ENCODE peak calls at places on chromosome 18, in four cellular contexts. Z is choroid plexus epithelial cell, F is endothelial cell, U is MM.1S. K is an unnamed sample.

GRCh38 chr18:63253018-63253417 is 66.6 kb downstream of the BCL2 start:
- DNase-seq in F (no peak), U (no peak), Z (no peak), K (no peak)

GRCh38 chr18:30754846-30755245 is 287.7 kb downstream of the DSC3 start:
- DNase-seq in U (no peak), F (no peak), Z (no peak), K (no peak)

GRCh38 chr18:80175451-80176235 is 66.6 kb downstream of the ADNP2 start:
- DNase-seq in U (no peak), Z (peak; percentile 32), F (no peak), K (no peak)

GRCh38 chr18:7272268-7273049 is 41.6 kb downstream of the LRRC30 start:
- DNase-seq in F (peak; percentile 68), Z (peak; percentile 93), U (peak; percentile 77), K (peak; percentile 32)

GRCh38 chr18:63213331-63213900 is 106.2 kb downstream of the BCL2 start:
- DNase-seq in Z (no peak), U (no peak), F (no peak), K (no peak)

GRCh38 chr18:79644666-79645057 is 34.9 kb upstream of the CTDP1 start:
- DNase-seq in Z (no peak), F (no peak), U (no peak), K (no peak)

GRCh38 chr18:39434223-39434622 is 1868.6 kb upstream of the CELF4 start:
- DNase-seq in Z (peak; percentile 72), U (no peak), F (no peak), K (no peak)

GRCh38 chr18:9494778-9495302 is 19.5 kb downstream of the RALBP1 start:
- DNase-seq in F (no peak), Z (peak; percentile 39), U (peak; percentile 91), K (no peak)

GRCh38 chr18:36889316-36889715 is 60.4 kb downstream of the KIAA1328 start:
- DNase-seq in Z (no peak), F (no peak), U (no peak), K (no peak)

GRCh38 chr18:48022531-48023330 is 92.3 kb upstream of the SMAD2 start:
- DNase-seq in U (peak; percentile 72), Z (peak; percentile 84), F (peak; percentile 53), K (peak; percentile 27)

GRCh38 chr18:63091671-63092364 is 227.8 kb downstream of the BCL2 start:
- DNase-seq in U (no peak), Z (no peak), F (no peak), K (no peak)

GRCh38 chr18:76422838-76423237 is 72.2 kb downstream of the ZNF516 start:
- DNase-seq in U (no peak), Z (no peak), F (no peak), K (no peak)

GRCh38 chr18:21389903-21390302 is 147.9 kb downstream of the GREB1L start:
- DNase-seq in F (no peak), Z (no peak), U (no peak), K (no peak)

GRCh38 chr18:36672437-36673344 is 156.1 kb downstream of the TPGS2 start:
- DNase-seq in F (no peak), U (peak; percentile 44), Z (peak; percentile 68), K (peak; percentile 55)

GRCh38 chr18:59929621-59930295 is 30.0 kb downstream of the PMAIP1 start:
- DNase-seq in Z (no peak), F (no peak), U (no peak), K (no peak)

GRCh38 chr18:79872423-79872822 is 74.7 kb downstream of the KCNG2 start:
- DNase-seq in U (no peak), F (no peak), Z (no peak), K (no peak)

GRCh38 chr18:2147866-2148265 is 423.4 kb downstream of the METTL4 start:
- DNase-seq in U (no peak), Z (peak; percentile 61), F (no peak), K (no peak)

GRCh38 chr18:69865656-69866241 is 81.9 kb downstream of the CD226 start:
- DNase-seq in U (no peak), Z (no peak), F (no peak), K (no peak)

GRCh38 chr18:26909599-26910290 is 44.2 kb upstream of the AQP4 start:
- DNase-seq in Z (no peak), F (no peak), U (no peak), K (no peak)

GRCh38 chr18:76821875-76822509 is 365 bp upstream of the ZNF236 start:
- DNase-seq in F (peak; percentile 33), U (peak; percentile 56), Z (peak; percentile 50), K (no peak)

GRCh38 chr18:45517181-45517741 is 98.0 kb upstream of the SLC14A2 start:
- DNase-seq in U (no peak), F (no peak), Z (peak; percentile 88), K (peak; percentile 71)

GRCh38 chr18:6575908-6576307 is 153.6 kb upstream of the ARHGAP28 start:
- DNase-seq in U (no peak), Z (no peak), F (no peak), K (no peak)

GRCh38 chr18:23526516-23527063 is 23.3 kb downstream of the RMC1 start:
- DNase-seq in Z (no peak), F (no peak), U (no peak), K (no peak)

GRCh38 chr18:9804517-9805104 is 81.2 kb upstream of the TXNDC2 start:
- DNase-seq in U (no peak), F (no peak), Z (peak; percentile 72), K (no peak)

GRCh38 chr18:62386616-62387015 is 61.5 kb downstream of the TNFRSF11A start:
- DNase-seq in Z (no peak), U (no peak), F (no peak), K (no peak)

GRCh38 chr18:23650963-23651927 is 11.5 kb downstream of the ANKRD29 start:
- DNase-seq in Z (peak; percentile 76), U (no peak), F (no peak), K (peak; percentile 86)

GRCh38 chr18:77096031-77096371 is 36.6 kb downstream of the MBP start:
- DNase-seq in U (no peak), Z (no peak), F (no peak), K (no peak)

GRCh38 chr18:25057491-25058050 is 294.4 kb downstream of the ZNF521 start:
- DNase-seq in Z (no peak), F (no peak), U (no peak), K (no peak)

GRCh38 chr18:3906072-3906471 is 456.1 kb downstream of the TGIF1 start:
- DNase-seq in Z (no peak), U (no peak), F (no peak), K (no peak)

GRCh38 chr18:79572093-79572780 is 107.4 kb upstream of the CTDP1 start:
- DNase-seq in F (no peak), U (no peak), Z (no peak), K (no peak)

GRCh38 chr18:62982600-62983251 is 267.4 kb downstream of the PHLPP1 start:
- DNase-seq in U (peak; percentile 47), F (peak; percentile 53), Z (peak; percentile 79), K (peak; percentile 5)

GRCh38 chr18:23779696-23780303 is 90.5 kb downstream of the LAMA3 start:
- DNase-seq in U (no peak), F (no peak), Z (peak; percentile 52), K (no peak)

GRCh38 chr18:80086281-80086680 is 22.8 kb upstream of the ADNP2 start:
- DNase-seq in Z (no peak), F (no peak), U (no peak), K (no peak)

GRCh38 chr18:33751613-33752221 is 173.7 kb downstream of the ASXL3 start:
- DNase-seq in Z (peak; percentile 57), F (no peak), U (peak; percentile 48), K (no peak)

GRCh38 chr18:58788470-58788869 is 76.2 kb upstream of the ZNF532 start:
- DNase-seq in U (no peak), Z (no peak), F (no peak), K (no peak)

GRCh38 chr18:58785870-58786269 is 78.8 kb upstream of the ZNF532 start:
- DNase-seq in F (no peak), Z (no peak), U (no peak), K (no peak)

GRCh38 chr18:58787750-58788149 is 76.9 kb upstream of the ZNF532 start:
- DNase-seq in U (no peak), F (no peak), Z (no peak), K (no peak)

GRCh38 chr18:58784601-58785137 is 80.0 kb upstream of the ZNF532 start:
- DNase-seq in Z (no peak), U (no peak), F (no peak), K (no peak)

DNA sequence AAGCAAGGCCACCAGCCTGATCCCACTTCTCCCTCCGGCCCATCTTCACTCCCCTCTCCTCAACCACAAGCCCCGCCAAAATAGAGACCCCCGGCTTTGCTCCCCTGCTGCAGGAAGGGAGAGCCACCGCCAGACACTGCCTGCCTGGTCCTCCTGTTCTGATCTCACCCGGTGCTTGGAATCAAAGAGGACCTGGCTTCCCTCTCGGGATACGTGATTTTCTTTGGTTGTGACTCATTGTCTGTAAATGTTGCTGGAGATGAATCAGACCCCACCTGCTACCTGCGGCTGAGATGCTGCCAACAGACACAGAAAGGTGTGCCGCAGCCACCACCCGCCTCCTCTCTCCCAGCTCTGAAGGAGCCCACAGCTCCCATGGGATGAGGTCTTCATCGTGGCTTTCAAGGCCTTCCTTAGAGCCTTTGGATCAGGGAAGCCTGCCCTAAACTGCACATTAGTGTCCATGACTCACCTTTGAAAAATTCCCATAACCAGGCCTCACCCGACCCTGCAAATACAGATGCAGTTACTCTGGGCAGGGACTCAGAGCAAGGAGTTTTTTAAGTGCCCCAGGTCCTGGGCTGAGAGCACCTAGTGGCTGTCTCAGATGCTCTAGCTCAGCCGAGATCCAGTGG is 79.4 kb upstream of the ZNF532 start:
- DNase-seq in F (no peak), Z (peak; percentile 69), U (no peak), K (peak; percentile 71)
- TF ChIP-seq CTCF in F (no peak), Z (peak; percentile 25), U (no peak), K (peak; percentile 20)

DNA sequence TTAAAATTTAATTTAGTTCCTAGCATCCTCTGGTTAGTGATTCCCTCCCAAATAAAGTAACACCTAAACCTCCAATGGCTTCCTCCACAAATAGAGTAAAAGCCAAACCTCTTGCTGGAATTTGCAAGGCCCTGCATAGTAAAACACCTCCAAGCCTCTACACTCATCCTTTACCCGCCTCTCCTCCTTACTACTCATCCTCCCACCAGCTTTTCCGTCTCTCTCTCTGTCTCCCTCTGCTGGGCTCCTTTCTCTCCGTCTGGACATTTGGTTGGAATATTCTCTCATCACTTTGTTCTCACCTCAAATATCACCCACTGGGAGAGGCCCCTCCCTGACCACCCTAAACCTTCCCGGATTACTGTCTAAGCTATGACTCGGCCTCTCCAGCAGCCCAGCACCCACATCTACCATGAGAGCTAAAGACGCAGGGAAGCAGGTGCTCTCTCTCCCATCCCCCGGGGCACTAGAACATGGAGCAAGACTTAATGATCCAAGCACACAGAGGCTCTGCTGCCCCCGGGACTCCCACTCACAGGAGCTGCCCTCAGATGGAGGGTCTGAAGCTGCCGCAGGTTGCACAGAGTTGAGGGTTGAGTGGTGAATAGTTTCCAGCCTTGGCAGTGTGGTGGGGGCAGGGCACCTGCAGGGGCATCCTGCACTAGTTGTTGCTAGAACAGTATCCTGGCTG is 167.2 kb downstream of the FBXO15 start:
- DNase-seq in F (peak; percentile 61), Z (peak; percentile 53), U (no peak), K (no peak)
- TF ChIP-seq CTCF in F (peak; percentile 33), Z (peak; percentile 80), U (peak; percentile 10), K (peak; percentile 59)

GRCh38 chr18:12074734-12075133 is 18.9 kb upstream of the ANKRD62 start:
- DNase-seq in Z (peak; percentile 71), F (no peak), U (no peak), K (no peak)
- TF ChIP-seq CTCF in Z (peak; percentile 70), F (no peak), U (no peak), K (no peak)

DNA sequence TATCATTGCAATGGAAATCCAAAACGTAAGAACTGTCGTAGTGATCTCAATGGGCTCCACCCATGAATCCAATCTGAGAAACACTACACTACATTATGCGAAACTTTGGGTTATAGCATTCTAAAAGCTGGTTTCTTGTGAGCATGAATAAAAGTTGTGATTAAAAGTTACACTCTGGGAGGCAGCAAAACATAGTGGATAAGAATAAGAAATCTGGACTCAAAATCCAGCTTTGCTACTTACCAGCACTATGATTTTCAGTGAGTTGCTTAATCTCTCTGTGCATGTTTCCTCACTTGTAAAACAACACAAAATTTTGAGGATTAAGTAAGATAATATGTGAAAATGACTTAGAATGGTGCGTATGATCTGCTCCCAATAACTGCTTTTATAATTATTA is 25.7 kb upstream of the THOC1 start:
- DNase-seq in Z (peak; percentile 70), U (no peak), F (no peak), K (peak; percentile 21)
- TF ChIP-seq CTCF in Z (peak; percentile 30), U (no peak), F (no peak), K (peak; percentile 17)

K was measured in AG09309.